ENCODE peak calls at places on chromosomes 2 and 18, in eight cellular contexts. F, R, M, W, E, U, C and D are unnamed samples.

GRCh38 chr18:50989711-50990110 is 21.9 kb downstream of the ELAC1 start:
- DNase-seq in F (no peak), R (no peak), M (no peak), W (no peak), E (no peak), U (no peak), C (no peak), D (no peak)

GRCh38 chr18:24094561-24094960 is 44.3 kb upstream of the CABYR start:
- DNase-seq in F (no peak), R (no peak), M (no peak), W (peak; percentile 23), E (no peak), U (no peak), C (no peak), D (no peak)

GRCh38 chr2:9247177-9247576 is 40.6 kb downstream of the ASAP2 start:
- DNase-seq in F (no peak), R (peak; percentile 76), M (no peak), W (no peak), E (no peak), U (no peak), C (peak; percentile 86), D (no peak)

GRCh38 chr2:113117594-113118262 is 9.7 kb upstream of the IL1RN start:
- DNase-seq in F (peak; percentile 91), R (no peak), M (no peak), W (peak; percentile 97), E (no peak), U (no peak), C (peak; percentile 89), D (no peak)

GRCh38 chr18:53754154-53754553 is 470.3 kb downstream of the MBD2 start:
- DNase-seq in F (no peak), R (no peak), M (no peak), W (no peak), E (no peak), U (no peak), C (no peak), D (no peak)

GRCh38 chr2:200188851-200189250 is 117.6 kb upstream of the SPATS2L start:
- DNase-seq in F (no peak), R (no peak), M (no peak), W (no peak), E (no peak), U (no peak), C (no peak), D (no peak)

GRCh38 chr18:57811477-57812125 is 8.5 kb upstream of the ATP8B1 start:
- DNase-seq in F (peak; percentile 43), R (no peak), M (no peak), W (no peak), E (no peak), U (no peak), C (no peak), D (no peak)

GRCh38 chr18:48404707-48405106 is 4.5 kb downstream of the ZBTB7C start:
- DNase-seq in F (no peak), R (peak; percentile 42), M (no peak), W (no peak), E (no peak), U (no peak), C (no peak), D (no peak)

GRCh38 chr18:25350561-25351201 is 1.3 kb downstream of the ZNF521 start:
- DNase-seq in F (peak; percentile 10), R (peak; percentile 72), M (no peak), W (peak; percentile 52), E (peak; percentile 69), U (peak; percentile 68), C (peak; percentile 70), D (no peak)

GRCh38 chr2:200477667-200478121 is 32.2 kb downstream of the KCTD18 start:
- DNase-seq in F (no peak), R (no peak), M (no peak), W (peak; percentile 43), E (peak; percentile 55), U (no peak), C (no peak), D (no peak)

GRCh38 chr18:25646971-25647370 is 295.0 kb upstream of the ZNF521 start:
- DNase-seq in F (peak; percentile 16), R (no peak), M (no peak), W (peak; percentile 91), E (no peak), U (no peak), C (no peak), D (no peak)

GRCh38 chr2:212711851-212712250 is 173.2 kb upstream of the ERBB4 start:
- DNase-seq in F (peak; percentile 92), R (no peak), M (no peak), W (peak; percentile 70), E (no peak), U (no peak), C (no peak), D (no peak)

GRCh38 chr18:702957-703659 is 9.3 kb downstream of the ENOSF1 start:
- DNase-seq in F (peak; percentile 91), R (no peak), M (no peak), W (peak; percentile 97), E (peak; percentile 27), U (no peak), C (no peak), D (no peak)

DNA sequence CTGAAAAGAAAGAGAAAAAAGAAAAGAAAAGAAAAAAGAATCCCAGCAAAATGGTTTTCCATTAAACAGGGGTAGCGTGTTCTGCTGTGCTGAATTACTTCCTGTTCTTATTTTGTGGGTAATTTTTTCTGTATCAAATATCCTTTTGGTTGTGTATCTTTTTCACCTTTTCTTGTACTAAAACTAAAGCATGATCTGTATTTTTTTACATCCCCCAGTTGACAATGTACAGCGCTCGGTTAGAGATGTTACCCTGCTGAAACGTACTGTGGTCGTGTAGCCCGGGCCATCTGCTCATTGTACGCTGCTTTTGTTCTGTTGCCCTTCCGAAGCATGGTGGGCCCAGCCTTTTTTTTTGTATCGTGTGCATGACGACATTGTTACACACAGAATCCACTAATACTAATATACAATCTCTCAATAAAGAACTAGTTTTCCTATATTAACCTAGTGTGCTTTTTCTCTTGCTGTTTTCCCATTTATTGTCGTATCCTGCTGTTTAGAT is 233.1 kb downstream of the HAUS1 start:
- DNase-seq in F (no peak), R (peak; percentile 54), M (no peak), W (no peak), E (no peak), U (no peak), C (no peak), D (no peak)
- TF ChIP-seq CTCF in F (no peak), R (no peak), M (no peak), W (no peak), E (no peak), U (no peak), C (no peak), D (no peak)

GRCh38 chr2:133411857-133412256 is 156.4 kb downstream of the NCKAP5 start:
- DNase-seq in F (no peak), R (no peak), M (no peak), W (no peak), E (no peak), U (peak; percentile 11), C (no peak), D (no peak)
- TF ChIP-seq CTCF in F (no peak), R (no peak), M (no peak), W (no peak), E (no peak), U (peak; percentile 34), C (no peak), D (peak; percentile 11)

GRCh38 chr18:32930695-32931301 is 158.0 kb upstream of the KLHL14 start:
- DNase-seq in F (peak; percentile 5), R (peak; percentile 58), M (no peak), W (peak; percentile 65), E (no peak), U (no peak), C (no peak), D (no peak)
- TF ChIP-seq CTCF in F (peak; percentile 62), R (peak; percentile 78), M (no peak), W (peak; percentile 83), E (no peak), U (peak; percentile 78), C (peak; percentile 40), D (peak; percentile 81)

GRCh38 chr2:231296401-231296800 is 98.0 kb downstream of the ARMC9 start:
- DNase-seq in F (no peak), R (no peak), M (no peak), W (no peak), E (no peak), U (no peak), C (no peak), D (no peak)

GRCh38 chr2:231298091-231298490 is 97.4 kb upstream of the B3GNT7 start:
- DNase-seq in F (no peak), R (no peak), M (no peak), W (no peak), E (no peak), U (no peak), C (no peak), D (no peak)

GRCh38 chr2:231295363-231295655 is 96.9 kb downstream of the ARMC9 start:
- DNase-seq in F (no peak), R (no peak), M (no peak), W (no peak), E (no peak), U (no peak), C (no peak), D (no peak)

GRCh38 chr2:231299267-231299666 is 96.2 kb upstream of the B3GNT7 start:
- DNase-seq in F (no peak), R (no peak), M (no peak), W (no peak), E (no peak), U (no peak), C (no peak), D (no peak)

DNA sequence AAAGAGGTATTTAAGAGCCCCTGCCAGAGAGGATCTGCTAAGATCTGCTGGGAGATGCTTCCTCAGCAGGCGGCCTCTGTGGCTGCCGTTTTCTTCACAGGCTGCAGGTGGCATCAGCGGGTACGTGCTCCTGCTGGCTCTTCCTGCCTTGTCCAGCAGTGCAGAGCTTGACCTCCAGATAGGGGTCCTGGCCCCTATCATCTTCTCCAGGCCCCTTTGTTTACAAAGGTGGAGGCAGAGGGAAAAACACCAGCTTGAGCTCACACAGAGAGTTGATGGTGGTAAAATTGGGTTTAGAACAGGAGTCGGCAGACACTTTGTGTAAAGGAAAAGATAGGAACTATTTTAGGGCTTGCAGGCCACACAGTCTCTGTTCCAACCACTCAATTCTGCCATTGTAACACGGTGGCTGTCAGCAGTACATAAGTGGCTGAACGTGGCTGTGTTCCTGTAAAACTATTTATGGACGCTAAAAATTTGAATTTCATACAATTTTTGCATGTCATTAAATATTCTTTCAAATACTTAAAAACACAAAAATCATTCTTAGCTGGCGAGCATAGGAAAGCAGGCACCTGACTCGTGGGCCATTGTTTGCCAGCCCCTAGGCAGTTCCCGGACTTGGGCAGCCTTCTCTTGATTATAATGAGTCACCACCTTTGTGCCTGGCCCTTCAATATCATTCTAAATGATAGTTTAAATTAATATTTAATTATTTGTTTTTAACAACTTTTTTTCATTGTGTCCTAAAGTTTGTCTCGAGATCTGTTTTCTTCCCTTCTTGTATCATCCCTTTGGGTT is 98.2 kb upstream of the B3GNT7 start:
- DNase-seq in F (peak; percentile 35), R (peak; percentile 87), M (no peak), W (peak; percentile 51), E (peak; percentile 30), U (peak; percentile 69), C (no peak), D (no peak)
- TF ChIP-seq CTCF in F (peak; percentile 79), R (peak; percentile 73), M (peak; percentile 22), W (peak; percentile 57), E (peak; percentile 35), U (peak; percentile 76), C (peak; percentile 61), D (peak; percentile 83)